ENCODE peak calls at places on chromosomes 5 and 9, in eight cellular contexts. C is ovary; F is stimulated activated CD4-positive, alpha-beta T cell treated with anti-CD3 and anti-CD28 coated beads, Interleukin-4, amount 100 ng/mL, for 4 hours; L is NCI-H345; K is HFFc6; I is caudate nucleus; D is activated gamma-delta T cell treated with Interleukin-2 at 50 U/mL for 16 hours; Z is mesothelial cell of epicardium. H is an unnamed sample.

GRCh38 chr5:116176124-116176523 is 91.3 kb downstream of the COMMD10 start:
- DNase-seq in I (no peak), C (no peak), D (no peak), F (no peak), Z (no peak), L (no peak), K (peak; percentile 7), H (no peak)

GRCh38 chr5:99320461-99320860 is 391.7 kb upstream of the CHD1 start:
- DNase-seq in Z (no peak), C (no peak), I (no peak), L (no peak), K (no peak), D (no peak), F (no peak), H (no peak)

GRCh38 chr9:96495341-96495740 is 45.4 kb downstream of the HABP4 start:
- DNase-seq in D (no peak), Z (no peak), K (peak; percentile 71), C (no peak), L (no peak), F (no peak), I (no peak), H (no peak)

GRCh38 chr5:68911840-68912690 is 181.7 kb upstream of the SLC30A5 start:
- DNase-seq in L (no peak), I (no peak), F (no peak), C (no peak), Z (no peak), K (peak; percentile 45), D (no peak), H (no peak)

GRCh38 chr5:119280380-119280779 is 75.4 kb upstream of the TNFAIP8 start:
- DNase-seq in Z (no peak), L (no peak), I (no peak), F (no peak), D (no peak), C (no peak), K (no peak), H (no peak)

GRCh38 chr5:141514330-141515111 is 25.6 kb downstream of the PCDHGC5 start:
- DNase-seq in K (peak; percentile 41), Z (no peak), C (no peak), D (no peak), L (no peak), I (no peak), F (no peak), H (no peak)

GRCh38 chr5:149581192-149581861 is at the start of gene ARHGEF37:
- DNase-seq in I (peak; percentile 87), L (peak; percentile 80), D (peak; percentile 11), C (peak; percentile 93), K (peak; percentile 23), F (peak; percentile 38), Z (peak; percentile 81), H (peak; percentile 97)

GRCh38 chr9:121550569-121551512 is 51.2 kb upstream of the GGTA1 start:
- DNase-seq in D (peak; percentile 66), L (peak; percentile 82), K (peak; percentile 44), C (peak; percentile 85), I (peak; percentile 86), Z (peak; percentile 96), F (peak; percentile 53), H (peak; percentile 86)

GRCh38 chr9:132020845-132021510 is 58.7 kb downstream of the MED27 start:
- DNase-seq in C (no peak), L (no peak), Z (no peak), I (no peak), K (no peak), F (no peak), D (no peak), H (no peak)

GRCh38 chr9:124742940-124743339 is 28.2 kb downstream of the NR6A1 start:
- DNase-seq in C (no peak), K (no peak), I (no peak), F (no peak), Z (no peak), L (no peak), D (no peak), H (no peak)

GRCh38 chr5:124231794-124232193 is 514.6 kb downstream of the ZNF608 start:
- DNase-seq in L (no peak), Z (no peak), D (no peak), C (no peak), I (no peak), F (no peak), K (no peak), H (no peak)

GRCh38 chr9:1726993-1727759 is 288.0 kb upstream of the SMARCA2 start:
- DNase-seq in D (no peak), F (no peak), I (no peak), K (no peak), Z (no peak), C (no peak), L (no peak), H (no peak)

GRCh38 chr5:137105351-137105750 is 393.8 kb downstream of the SPOCK1 start:
- DNase-seq in C (no peak), Z (no peak), K (no peak), L (no peak), D (no peak), F (no peak), I (no peak), H (no peak)

GRCh38 chr5:169290895-169291294 is 10.0 kb downstream of the SLIT3 start:
- DNase-seq in C (no peak), Z (no peak), L (no peak), D (no peak), I (no peak), K (no peak), F (no peak), H (no peak)

GRCh38 chr5:97967292-97967691 is 784.2 kb upstream of the RIOK2 start:
- DNase-seq in I (no peak), Z (no peak), D (no peak), F (no peak), L (no peak), C (no peak), K (no peak), H (no peak)

GRCh38 chr9:92094655-92095054 is 20.6 kb downstream of the SPTLC1 start:
- DNase-seq in Z (no peak), I (no peak), D (peak; percentile 16), F (peak; percentile 39), L (no peak), K (peak; percentile 9), C (no peak), H (no peak)

GRCh38 chr5:143011621-143012020 is 241.4 kb downstream of the ARHGAP26 start:
- DNase-seq in D (no peak), I (no peak), F (no peak), L (peak; percentile 16), Z (no peak), K (no peak), C (no peak), H (no peak)

GRCh38 chr5:161167001-161167765 is 315.2 kb upstream of the ATP10B start:
- DNase-seq in I (no peak), D (no peak), L (peak; percentile 73), K (no peak), C (no peak), Z (no peak), F (no peak), H (no peak)

GRCh38 chr9:72960446-72960845 is 7.6 kb upstream of the ALDH1A1 start:
- DNase-seq in D (no peak), Z (no peak), C (no peak), I (no peak), F (no peak), K (no peak), L (no peak), H (no peak)

GRCh38 chr5:143791848-143792701 is 19.9 kb upstream of the HMHB1 start:
- DNase-seq in F (no peak), C (no peak), K (no peak), I (peak; percentile 4), D (no peak), L (no peak), Z (no peak), H (no peak)

GRCh38 chr5:176846335-176847140 is 36.2 kb downstream of the UNC5A start:
- DNase-seq in K (no peak), C (no peak), Z (no peak), D (no peak), I (no peak), L (no peak), F (no peak), H (peak; percentile 83)

GRCh38 chr5:150058480-150059126 is 27.8 kb downstream of the CSF1R start:
- DNase-seq in K (peak; percentile 94), Z (no peak), F (no peak), L (no peak), I (no peak), D (no peak), C (no peak), H (no peak)

GRCh38 chr9:34540826-34541225 is 18.0 kb upstream of the ENHO start:
- DNase-seq in F (no peak), Z (no peak), C (no peak), K (peak; percentile 75), I (no peak), L (no peak), D (no peak), H (no peak)

GRCh38 chr5:132179410-132179809 is 48.2 kb downstream of the P4HA2 start:
- DNase-seq in I (no peak), Z (no peak), C (no peak), K (no peak), F (no peak), D (no peak), L (no peak), H (no peak)

GRCh38 chr9:126809068-126809467 is 4.2 kb downstream of the ZBTB43 start:
- DNase-seq in F (no peak), C (no peak), Z (no peak), K (no peak), D (no peak), I (no peak), L (no peak), H (no peak)

GRCh38 chr5:87298687-87299362 is 31.1 kb downstream of the RASA1 start:
- DNase-seq in Z (no peak), I (no peak), C (no peak), K (no peak), D (no peak), F (no peak), L (no peak), H (no peak)

GRCh38 chr5:84287964-84288363 is 96.7 kb downstream of the EDIL3 start:
- DNase-seq in I (no peak), C (no peak), Z (no peak), K (no peak), L (no peak), F (no peak), D (no peak), H (no peak)

GRCh38 chr5:75654693-75655315 is 43.6 kb downstream of the ANKDD1B start:
- DNase-seq in Z (no peak), I (no peak), F (no peak), K (no peak), C (no peak), D (no peak), L (no peak), H (no peak)

GRCh38 chr5:179124853-179125788 is 64.9 kb downstream of the ZNF354C start:
- DNase-seq in F (no peak), L (no peak), C (no peak), Z (peak; percentile 24), D (peak; percentile 2), I (no peak), K (no peak), H (no peak)

H was measured in posterior cingulate gyrus.